ENCODE peak calls at places on chromosomes 4 and X, in seven cellular contexts. N, X, E, R, U, Q and V are unnamed samples.

GRCh38 chr4:184343400-184344177 is 125.9 kb upstream of the ENPP6 start:
- DNase-seq in R (peak; percentile 63), X (peak; percentile 74), U (peak; percentile 38), E (peak; percentile 91), N (peak; percentile 71), Q (peak; percentile 81), V (peak; percentile 85)

GRCh38 chr4:94171616-94172015 is 36.0 kb upstream of the SMARCAD1 start:
- DNase-seq in N (no peak), X (no peak), E (no peak), Q (peak; percentile 16), U (no peak), R (no peak), V (no peak)

GRCh38 chr4:123284166-123284565 is 112.4 kb upstream of the SPRY1 start:
- DNase-seq in R (no peak), U (no peak), E (no peak), Q (no peak), N (no peak), X (peak; percentile 56), V (no peak)

GRCh38 chrX:10534611-10535010 is 85.8 kb downstream of the MID1 start:
- DNase-seq in R (no peak), N (no peak), U (no peak), Q (peak; percentile 39), E (no peak), X (no peak), V (no peak)

GRCh38 chr4:178672512-178672911 is 1230.3 kb upstream of the AGA start:
- DNase-seq in X (no peak), R (no peak), N (no peak), E (no peak), U (no peak), Q (no peak), V (no peak)

GRCh38 chrX:130718137-130718536 is 184.9 kb downstream of the ENOX2 start:
- DNase-seq in R (no peak), U (no peak), E (no peak), Q (no peak), X (no peak), N (no peak), V (no peak)

GRCh38 chrX:13658602-13659001 is 5.7 kb downstream of the TCEANC start:
- DNase-seq in Q (peak; percentile 73), U (no peak), R (no peak), E (no peak), N (peak; percentile 31), X (peak; percentile 74), V (no peak)

GRCh38 chrX:141733371-141733770 is 34.8 kb upstream of the SPANXD start:
- DNase-seq in Q (peak; percentile 74), X (peak; percentile 45), N (no peak), R (no peak), U (no peak), E (no peak), V (no peak)

GRCh38 chr4:176270669-176271068 is 1.6 kb upstream of the ASB5 start:
- DNase-seq in E (no peak), N (no peak), U (no peak), R (no peak), Q (peak; percentile 97), X (peak; percentile 98), V (no peak)

GRCh38 chr4:139229534-139230039 is 50.4 kb downstream of the MGARP start:
- DNase-seq in R (no peak), X (peak; percentile 72), E (no peak), Q (peak; percentile 84), U (no peak), N (peak; percentile 34), V (peak; percentile 20)

GRCh38 chrX:10633722-10634121 is 13.3 kb upstream of the MID1 start:
- DNase-seq in R (no peak), U (peak; percentile 21), Q (peak; percentile 89), E (no peak), X (peak; percentile 92), N (no peak), V (no peak)

GRCh38 chr4:5460106-5460801 is 248.1 kb downstream of the EVC2 start:
- DNase-seq in Q (peak; percentile 54), X (peak; percentile 18), U (no peak), E (peak; percentile 77), R (no peak), N (no peak), V (no peak)

GRCh38 chr4:38136604-38137003 is 176.4 kb downstream of the PTTG2 start:
- DNase-seq in E (no peak), Q (no peak), R (no peak), X (no peak), N (no peak), U (no peak), V (no peak)

GRCh38 chr4:139454111-139454600 is at the start of gene RAB33B:
- DNase-seq in U (peak; percentile 60), N (no peak), E (no peak), Q (peak; percentile 33), R (no peak), X (no peak), V (no peak)

GRCh38 chr4:76016383-76016782 is 6.9 kb downstream of the CXCL10 start:
- DNase-seq in U (no peak), E (no peak), N (no peak), X (no peak), Q (no peak), R (no peak), V (no peak)

GRCh38 chr4:37389967-37390580 is 145.5 kb downstream of the NWD2 start:
- DNase-seq in Q (peak; percentile 67), X (peak; percentile 65), R (no peak), U (no peak), N (peak; percentile 9), E (no peak), V (peak; percentile 44)

GRCh38 chr4:173243321-173243720 is 74.7 kb downstream of the GALNT7 start:
- DNase-seq in X (peak; percentile 64), R (no peak), U (no peak), Q (peak; percentile 89), E (no peak), N (no peak), V (no peak)

GRCh38 chr4:15653864-15654391 is 1.2 kb downstream of the FBXL5 start:
- DNase-seq in N (no peak), E (no peak), U (no peak), R (no peak), Q (peak; percentile 79), X (peak; percentile 64), V (peak; percentile 49)

GRCh38 chr4:38728651-38729141 is 54.1 kb downstream of the TLR10 start:
- DNase-seq in U (no peak), Q (no peak), X (no peak), R (no peak), N (peak; percentile 62), E (no peak), V (no peak)

GRCh38 chrX:130120321-130120731 is 10.0 kb upstream of the ELF4 start:
- DNase-seq in N (no peak), R (no peak), X (no peak), Q (no peak), E (no peak), U (no peak), V (no peak)

GRCh38 chr4:22508376-22508775 is 7.5 kb downstream of the ADGRA3 start:
- DNase-seq in E (no peak), Q (peak; percentile 72), N (no peak), X (no peak), R (no peak), U (no peak), V (no peak)

GRCh38 chr4:26075588-26075987 is 161.6 kb downstream of the SMIM20 start:
- DNase-seq in X (no peak), R (no peak), N (no peak), U (no peak), Q (no peak), E (no peak), V (no peak)

GRCh38 chr4:20109395-20109794 is 142.3 kb upstream of the SLIT2 start:
- DNase-seq in R (no peak), U (no peak), Q (peak; percentile 69), X (peak; percentile 38), N (no peak), E (no peak), V (no peak)

GRCh38 chrX:11329016-11329415 is 35.8 kb downstream of the AMELX start:
- DNase-seq in R (no peak), U (no peak), Q (peak; percentile 11), E (no peak), X (no peak), N (no peak), V (no peak)

GRCh38 chr4:893995-894705 is 38.0 kb downstream of the GAK start:
- DNase-seq in E (no peak), X (no peak), U (no peak), N (no peak), Q (no peak), R (no peak), V (no peak)

GRCh38 chrX:9704876-9705465 is 60.7 kb downstream of the GPR143 start:
- DNase-seq in U (no peak), R (no peak), E (no peak), X (no peak), Q (no peak), N (no peak), V (no peak)

GRCh38 chrX:18377802-18378201 is 23.3 kb upstream of the SCML2 start:
- DNase-seq in X (no peak), E (no peak), N (no peak), Q (peak; percentile 36), U (no peak), R (no peak), V (peak; percentile 39)
- TF ChIP-seq CTCF in X (peak; percentile 52), E (no peak), N (peak; percentile 8), Q (peak; percentile 66), U (peak; percentile 29), R (no peak), V (no peak)

GRCh38 chrX:135193740-135194139 is 22.5 kb upstream of the CT55 start:
- DNase-seq in X (no peak), N (no peak), R (no peak), Q (no peak), U (no peak), E (no peak), V (no peak)

GRCh38 chrX:135191838-135192237 is 20.6 kb upstream of the CT55 start:
- DNase-seq in R (no peak), Q (no peak), U (no peak), E (no peak), N (no peak), X (no peak), V (no peak)

GRCh38 chrX:135200297-135200696 is 29.1 kb upstream of the CT55 start:
- DNase-seq in E (no peak), X (no peak), Q (no peak), U (no peak), N (no peak), R (no peak), V (no peak)

GRCh38 chrX:135194684-135195083 is 23.5 kb upstream of the CT55 start:
- DNase-seq in U (no peak), Q (no peak), N (no peak), R (no peak), X (no peak), E (no peak), V (no peak)
- TF ChIP-seq CTCF in U (no peak), Q (no peak), N (no peak), R (no peak), X (no peak), E (no peak), V (no peak)

DNA sequence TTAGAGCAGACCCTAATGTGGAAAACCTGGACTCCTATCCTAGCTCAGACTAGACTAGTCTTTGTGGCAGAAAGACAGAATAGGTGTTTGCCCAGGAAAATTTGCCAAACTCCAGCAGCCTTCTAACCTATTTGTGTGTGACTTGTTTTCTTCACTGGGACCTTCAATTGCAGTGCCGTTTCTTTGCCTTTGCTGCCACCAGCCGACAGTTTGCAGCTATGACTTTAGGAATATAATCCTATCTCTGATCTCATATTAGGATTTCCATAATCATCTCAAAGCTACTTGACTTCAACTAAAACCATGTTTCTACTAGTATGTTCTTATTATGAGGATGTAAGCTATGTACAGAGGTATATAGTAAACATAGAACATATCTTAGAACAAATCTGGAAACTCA is 60.2 kb upstream of the PGAM4 start:
- DNase-seq in Q (peak; percentile 54), N (peak; percentile 10), R (no peak), X (peak; percentile 14), E (no peak), U (no peak), V (peak; percentile 14)
- TF ChIP-seq CTCF in Q (peak; percentile 70), N (peak; percentile 46), R (no peak), X (peak; percentile 43), E (no peak), U (peak; percentile 22), V (no peak)

GRCh38 chrX:4043951-4044350 is 330.5 kb upstream of the PRKX start:
- DNase-seq in R (no peak), E (no peak), Q (no peak), X (no peak), N (no peak), U (no peak), V (no peak)
- TF ChIP-seq CTCF in R (no peak), E (no peak), Q (no peak), X (no peak), N (no peak), U (no peak), V (no peak)